ENCODE peak calls at places on chromosome 2, in nine cellular contexts. One of them, this sample, is unnamed.

GRCh38 chr2:143949121-143949848 is 570.6 kb downstream of the ZEB2 start:
- DNase-seq in skeletal muscle cell: no peak
- DNase-seq in body of pancreas: no peak
- DNase-seq in activated naive CD8-positive, alpha-beta T cell treated with anti-CD3 and anti-CD28 coated beads, Interleukin-2, amount 10 ng/mL, durations not matched to agents 7 days and 5 days: no peak
- DNase-seq in midbrain: no peak
- DNase-seq in fibroblast of pulmonary artery: peak; percentile 18
- DNase-seq in NCI-H1092 treated with DMSO at 0.1 percent for 48 hours: no peak
- DNase-seq in adrenal gland: no peak
- DNase-seq in HuH-7.5: no peak
- DNase-seq in this sample: no peak

GRCh38 chr2:163155279-163155883 is 316.8 kb upstream of the KCNH7 start:
- DNase-seq in activated naive CD8-positive, alpha-beta T cell treated with anti-CD3 and anti-CD28 coated beads, Interleukin-2, amount 10 ng/mL, durations not matched to agents 7 days and 5 days: no peak
- DNase-seq in midbrain: peak; percentile 24
- DNase-seq in body of pancreas: no peak
- DNase-seq in NCI-H1092 treated with DMSO at 0.1 percent for 48 hours: peak; percentile 22
- DNase-seq in fibroblast of pulmonary artery: peak; percentile 51
- DNase-seq in adrenal gland: no peak
- DNase-seq in skeletal muscle cell: no peak
- DNase-seq in HuH-7.5: peak; percentile 14
- DNase-seq in this sample: peak; percentile 8

GRCh38 chr2:208129804-208130712 is at the start of gene CRYGC:
- DNase-seq in skeletal muscle cell: no peak
- DNase-seq in NCI-H1092 treated with DMSO at 0.1 percent for 48 hours: no peak
- DNase-seq in activated naive CD8-positive, alpha-beta T cell treated with anti-CD3 and anti-CD28 coated beads, Interleukin-2, amount 10 ng/mL, durations not matched to agents 7 days and 5 days: no peak
- DNase-seq in midbrain: no peak
- DNase-seq in fibroblast of pulmonary artery: no peak
- DNase-seq in HuH-7.5: peak; percentile 44
- DNase-seq in body of pancreas: peak; percentile 49
- DNase-seq in adrenal gland: no peak
- DNase-seq in this sample: no peak

GRCh38 chr2:232386490-232386739 is 7.9 kb downstream of the ALPP start:
- DNase-seq in NCI-H1092 treated with DMSO at 0.1 percent for 48 hours: no peak
- DNase-seq in adrenal gland: no peak
- DNase-seq in midbrain: no peak
- DNase-seq in HuH-7.5: no peak
- DNase-seq in activated naive CD8-positive, alpha-beta T cell treated with anti-CD3 and anti-CD28 coated beads, Interleukin-2, amount 10 ng/mL, durations not matched to agents 7 days and 5 days: no peak
- DNase-seq in fibroblast of pulmonary artery: no peak
- DNase-seq in body of pancreas: no peak
- DNase-seq in skeletal muscle cell: no peak
- DNase-seq in this sample: no peak

GRCh38 chr2:28661589-28662001 is 90.0 kb upstream of the PPP1CB start:
- DNase-seq in midbrain: no peak
- DNase-seq in NCI-H1092 treated with DMSO at 0.1 percent for 48 hours: peak; percentile 44
- DNase-seq in HuH-7.5: no peak
- DNase-seq in fibroblast of pulmonary artery: peak; percentile 98
- DNase-seq in skeletal muscle cell: peak; percentile 90
- DNase-seq in activated naive CD8-positive, alpha-beta T cell treated with anti-CD3 and anti-CD28 coated beads, Interleukin-2, amount 10 ng/mL, durations not matched to agents 7 days and 5 days: no peak
- DNase-seq in body of pancreas: peak; percentile 73
- DNase-seq in adrenal gland: peak; percentile 38
- DNase-seq in this sample: peak; percentile 80

GRCh38 chr2:6777626-6778025 is 88.1 kb downstream of the CMPK2 start:
- DNase-seq in body of pancreas: no peak
- DNase-seq in fibroblast of pulmonary artery: no peak
- DNase-seq in HuH-7.5: no peak
- DNase-seq in NCI-H1092 treated with DMSO at 0.1 percent for 48 hours: no peak
- DNase-seq in activated naive CD8-positive, alpha-beta T cell treated with anti-CD3 and anti-CD28 coated beads, Interleukin-2, amount 10 ng/mL, durations not matched to agents 7 days and 5 days: no peak
- DNase-seq in skeletal muscle cell: no peak
- DNase-seq in midbrain: no peak
- DNase-seq in adrenal gland: no peak
- DNase-seq in this sample: no peak

GRCh38 chr2:8694737-8695136 is 12.9 kb downstream of the ID2 start:
- DNase-seq in body of pancreas: no peak
- DNase-seq in activated naive CD8-positive, alpha-beta T cell treated with anti-CD3 and anti-CD28 coated beads, Interleukin-2, amount 10 ng/mL, durations not matched to agents 7 days and 5 days: no peak
- DNase-seq in adrenal gland: no peak
- DNase-seq in skeletal muscle cell: peak; percentile 56
- DNase-seq in fibroblast of pulmonary artery: peak; percentile 24
- DNase-seq in midbrain: no peak
- DNase-seq in NCI-H1092 treated with DMSO at 0.1 percent for 48 hours: no peak
- DNase-seq in HuH-7.5: no peak
- DNase-seq in this sample: no peak

GRCh38 chr2:96374211-96374951 is 38.8 kb downstream of the NCAPH start:
- DNase-seq in body of pancreas: peak; percentile 86
- DNase-seq in HuH-7.5: no peak
- DNase-seq in fibroblast of pulmonary artery: peak; percentile 58
- DNase-seq in NCI-H1092 treated with DMSO at 0.1 percent for 48 hours: peak; percentile 63
- DNase-seq in activated naive CD8-positive, alpha-beta T cell treated with anti-CD3 and anti-CD28 coated beads, Interleukin-2, amount 10 ng/mL, durations not matched to agents 7 days and 5 days: no peak
- DNase-seq in adrenal gland: no peak
- DNase-seq in midbrain: no peak
- DNase-seq in skeletal muscle cell: peak; percentile 39
- DNase-seq in this sample: peak; percentile 25

GRCh38 chr2:43051316-43051715 is 175.1 kb downstream of the ZFP36L2 start:
- DNase-seq in activated naive CD8-positive, alpha-beta T cell treated with anti-CD3 and anti-CD28 coated beads, Interleukin-2, amount 10 ng/mL, durations not matched to agents 7 days and 5 days: peak; percentile 26
- DNase-seq in NCI-H1092 treated with DMSO at 0.1 percent for 48 hours: no peak
- DNase-seq in midbrain: no peak
- DNase-seq in adrenal gland: no peak
- DNase-seq in body of pancreas: no peak
- DNase-seq in fibroblast of pulmonary artery: peak; percentile 78
- DNase-seq in skeletal muscle cell: no peak
- DNase-seq in HuH-7.5: no peak
- DNase-seq in this sample: no peak

GRCh38 chr2:98936133-98936916 is at the start of gene CRACDL:
- DNase-seq in skeletal muscle cell: no peak
- DNase-seq in fibroblast of pulmonary artery: no peak
- DNase-seq in body of pancreas: peak; percentile 73
- DNase-seq in HuH-7.5: peak; percentile 78
- DNase-seq in NCI-H1092 treated with DMSO at 0.1 percent for 48 hours: peak; percentile 23
- DNase-seq in midbrain: no peak
- DNase-seq in activated naive CD8-positive, alpha-beta T cell treated with anti-CD3 and anti-CD28 coated beads, Interleukin-2, amount 10 ng/mL, durations not matched to agents 7 days and 5 days: peak; percentile 53
- DNase-seq in adrenal gland: no peak
- DNase-seq in this sample: no peak

GRCh38 chr2:24918326-24919099 is 1.5 kb downstream of the ADCY3 start:
- DNase-seq in fibroblast of pulmonary artery: no peak
- DNase-seq in NCI-H1092 treated with DMSO at 0.1 percent for 48 hours: no peak
- DNase-seq in HuH-7.5: no peak
- DNase-seq in body of pancreas: no peak
- DNase-seq in activated naive CD8-positive, alpha-beta T cell treated with anti-CD3 and anti-CD28 coated beads, Interleukin-2, amount 10 ng/mL, durations not matched to agents 7 days and 5 days: no peak
- DNase-seq in skeletal muscle cell: no peak
- DNase-seq in adrenal gland: no peak
- DNase-seq in midbrain: no peak
- DNase-seq in this sample: no peak

This sample was measured in brain pericyte.